ENCODE peak calls at places on chromosomes 11 and 22, in four cellular contexts. O is psoas muscle, M is lung, F is cardiac muscle cell. N is an unnamed sample.

GRCh38 chr11:66293352-66293751 is 1.7 kb downstream of the TMEM151A start:
- DNase-seq in O (no peak), M (no peak), F (no peak), N (no peak)

GRCh38 chr11:119641991-119642745 is 86.8 kb downstream of the NECTIN1 start:
- DNase-seq in O (no peak), M (no peak), F (peak; percentile 28), N (no peak)

GRCh38 chr11:6320411-6321207 is at the start of gene CAVIN3:
- DNase-seq in O (peak; percentile 90), M (peak; percentile 82), F (peak; percentile 89), N (peak; percentile 57)

GRCh38 chr11:112844530-112844929 is 116.7 kb upstream of the NCAM1 start:
- DNase-seq in O (no peak), M (no peak), F (no peak), N (no peak)

GRCh38 chr22:37569009-37569920 is 9.0 kb downstream of the CDC42EP1 start:
- DNase-seq in O (no peak), M (peak; percentile 71), F (no peak), N (no peak)

GRCh38 chr22:23216331-23217170 is 36.2 kb downstream of the BCR start:
- DNase-seq in O (no peak), M (no peak), F (no peak), N (no peak)

GRCh38 chr22:41508770-41509170 is 35.5 kb downstream of the POLR3H start:
- DNase-seq in O (no peak), M (no peak), F (no peak), N (no peak)

GRCh38 chr22:46031965-46032851 is 55.2 kb upstream of the WNT7B start:
- DNase-seq in O (no peak), M (no peak), F (no peak), N (no peak)

GRCh38 chr11:93236741-93237675 is 39.2 kb upstream of the SLC36A4 start:
- DNase-seq in O (no peak), M (no peak), F (peak; percentile 58), N (no peak)

GRCh38 chr22:43396934-43397457 is 14.8 kb upstream of the MPPED1 start:
- DNase-seq in O (no peak), M (no peak), F (no peak), N (no peak)

GRCh38 chr11:99693941-99694492 is 673.3 kb downstream of the CNTN5 start:
- DNase-seq in O (no peak), M (no peak), F (peak; percentile 83), N (no peak)

GRCh38 chr11:130448416-130449068 is at the start of gene ADAMTS15:
- DNase-seq in O (peak; percentile 81), M (peak; percentile 90), F (peak; percentile 95), N (no peak)

GRCh38 chr11:130449996-130450419 is 1.6 kb downstream of the ADAMTS15 start:
- DNase-seq in O (peak; percentile 82), M (peak; percentile 77), F (peak; percentile 94), N (peak; percentile 25)

GRCh38 chr11:130451261-130452019 is 3.0 kb downstream of the ADAMTS15 start:
- DNase-seq in O (no peak), M (no peak), F (peak; percentile 74), N (no peak)

GRCh38 chr11:130448039-130448415 is 418 bp upstream of the ADAMTS15 start:
- DNase-seq in O (no peak), M (no peak), F (no peak), N (no peak)

GRCh38 chr11:130449246-130449990 is 973 bp downstream of the ADAMTS15 start:
- DNase-seq in O (no peak), M (no peak), F (peak; percentile 28), N (no peak)
- H3K4me3 ChIP-seq in O (peak overlapping the region; percentile 70), M (peak overlapping the region; percentile 42), F (peak overlapping the region; percentile 59), N (peak overlapping the region; percentile 77)

DNA sequence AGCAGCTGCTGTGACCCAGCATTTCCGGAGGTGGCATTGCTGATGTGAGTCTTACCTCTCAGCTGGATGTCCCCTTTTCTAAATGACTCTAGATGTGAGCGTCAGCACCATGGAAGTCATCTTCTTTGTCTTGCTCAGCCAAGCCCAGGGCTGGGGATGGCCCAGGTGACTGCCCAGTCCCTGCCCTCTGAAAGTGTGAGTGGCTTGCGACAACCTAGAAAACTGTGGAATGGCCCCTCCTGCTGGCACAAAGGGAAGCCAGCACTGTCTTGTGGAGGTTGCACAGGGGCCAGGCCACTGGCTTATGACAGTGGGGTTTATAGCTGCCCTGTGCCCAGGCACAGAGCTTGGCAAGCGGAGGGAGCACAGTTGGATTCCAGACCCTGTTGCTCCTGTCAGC is 6.2 kb downstream of the TUB start:
- DNase-seq in O (no peak), M (no peak), F (no peak), N (no peak)
- TF ChIP-seq CTCF in O (no peak), M (no peak), F (peak; percentile 21), N (no peak)

GRCh38 chr11:45860348-45860747 is 13.1 kb downstream of the CRY2 start:
- DNase-seq in O (no peak), M (no peak), F (no peak), N (no peak)
- H3K4me1 ChIP-seq in O (peaks cover 63% of the 10 kb centered on the region), M (peaks cover 29% of the 10 kb centered on the region), F (peaks cover 23% of the 10 kb centered on the region), N (peaks cover 32% of the 10 kb centered on the region)

GRCh38 chr11:68040121-68040956 is 1.5 kb downstream of the TCIRG1 start:
- DNase-seq in O (peak; percentile 69), M (peak; percentile 64), F (peak; percentile 81), N (no peak)
- H3K4me3 ChIP-seq in O (peak overlapping the region; percentile 75), M (peak overlapping the region; percentile 45), F (no peak overlapping the region), N (peak overlapping the region; percentile 91)

GRCh38 chr22:17284917-17285316 is 65.7 kb upstream of the ADA2 start:
- DNase-seq in O (no peak), M (peak; percentile 20), F (no peak), N (no peak)
- TF ChIP-seq CTCF in O (no peak), M (no peak), F (no peak), N (no peak)

GRCh38 chr11:76208438-76208828 is 2.1 kb upstream of the WNT11 start:
- DNase-seq in O (no peak), M (no peak), F (no peak), N (no peak)

GRCh38 chr11:76208829-76209670 is 2.7 kb upstream of the WNT11 start:
- DNase-seq in O (peak; percentile 88), M (peak; percentile 76), F (peak; percentile 58), N (no peak)

GRCh38 chr11:76210920-76211851 is 4.9 kb upstream of the WNT11 start:
- DNase-seq in O (no peak), M (no peak), F (no peak), N (no peak)

GRCh38 chr11:76209671-76209955 is 3.3 kb upstream of the WNT11 start:
- DNase-seq in O (peak; percentile 48), M (no peak), F (no peak), N (no peak)

GRCh38 chr11:76209956-76210885 is 3.9 kb upstream of the WNT11 start:
- DNase-seq in O (peak; percentile 83), M (no peak), F (peak; percentile 87), N (no peak)
- H3K4me1 ChIP-seq in O (peaks cover 18% of the 10 kb centered on the region), M (no peaks in the 10 kb centered on the region), F (peaks cover 6% of the 10 kb centered on the region), N (peaks cover 44% of the 10 kb centered on the region)

GRCh38 chr11:100752371-100753073 is 65.4 kb downstream of the ARHGAP42 start:
- DNase-seq in O (no peak), M (no peak), F (no peak), N (no peak)
- H3K4me3 ChIP-seq in O (no peak overlapping the region), M (no peak overlapping the region), F (no peak overlapping the region), N (no peak overlapping the region)

GRCh38 chr11:34855754-34856095 is 60.5 kb downstream of the APIP start:
- DNase-seq in O (no peak), M (no peak), F (no peak), N (no peak)
- TF ChIP-seq CTCF in O (no peak), M (no peak), F (no peak), N (no peak)

GRCh38 chr11:128496249-128496648 is 91.1 kb downstream of the ETS1 start:
- DNase-seq in O (no peak), M (no peak), F (no peak), N (no peak)
- H3K4me1 ChIP-seq in O (peaks cover 87% of the 10 kb centered on the region), M (peaks cover 78% of the 10 kb centered on the region), F (peaks cover 38% of the 10 kb centered on the region), N (peaks cover 92% of the 10 kb centered on the region)

GRCh38 chr22:50262460-50262911 is 1.0 kb upstream of the MAPK12 start:
- DNase-seq in O (no peak), M (no peak), F (no peak), N (no peak)
- H3K4me3 ChIP-seq in O (peak overlapping the region; percentile 84), M (no peak overlapping the region), F (no peak overlapping the region), N (no peak overlapping the region)

N was measured in thoracic aorta.